ENCODE peak calls at places on chromosome 5, in six cellular contexts. R, A, G, W, O and H are unnamed samples.

GRCh38 chr5:96729156-96729555 is 67.0 kb downstream of the CAST start:
- DNase-seq in R (no peak), A (no peak), G (no peak), W (no peak), O (no peak), H (no peak)

GRCh38 chr5:160174780-160175437 is 54.4 kb upstream of the FABP6 start:
- DNase-seq in R (no peak), A (no peak), G (no peak), W (no peak), O (no peak), H (no peak)

GRCh38 chr5:117255211-117256032 is 680.8 kb upstream of the SEMA6A start:
- DNase-seq in R (no peak), A (no peak), G (no peak), W (no peak), O (no peak), H (no peak)

GRCh38 chr5:113434889-113435288 is at the start of gene TSSK1B:
- DNase-seq in R (no peak), A (no peak), G (no peak), W (no peak), O (no peak), H (no peak)

GRCh38 chr5:175383350-175383749 is 60.6 kb downstream of the DRD1 start:
- DNase-seq in R (no peak), A (no peak), G (no peak), W (peak), O (no peak), H (no peak)

GRCh38 chr5:107765685-107766063 is 94.9 kb upstream of the EFNA5 start:
- DNase-seq in R (no peak), A (no peak), G (no peak), W (no peak), O (no peak), H (no peak)

GRCh38 chr5:76499528-76500161 is 96.6 kb downstream of the IQGAP2 start:
- DNase-seq in R (no peak), A (no peak), G (no peak), W (no peak), O (no peak), H (no peak)

GRCh38 chr5:85741972-85742371 is 875.8 kb upstream of the COX7C start:
- DNase-seq in R (no peak), A (no peak), G (no peak), W (no peak), O (no peak), H (no peak)

GRCh38 chr5:147382776-147383175 is 127.1 kb downstream of the DPYSL3 start:
- DNase-seq in R (no peak), A (no peak), G (no peak), W (no peak), O (no peak), H (peak)

GRCh38 chr5:125558466-125558865 is 812.0 kb upstream of the ZNF608 start:
- DNase-seq in R (no peak), A (no peak), G (no peak), W (no peak), O (no peak), H (no peak)

GRCh38 chr5:98096155-98096554 is 677.3 kb upstream of the RGMB start:
- DNase-seq in R (no peak), A (no peak), G (no peak), W (no peak), O (no peak), H (no peak)

GRCh38 chr5:172697123-172698121 is 56.4 kb downstream of the NEURL1B start:
- DNase-seq in R (peak), A (peak), G (peak), W (peak), O (peak), H (peak)

DNA sequence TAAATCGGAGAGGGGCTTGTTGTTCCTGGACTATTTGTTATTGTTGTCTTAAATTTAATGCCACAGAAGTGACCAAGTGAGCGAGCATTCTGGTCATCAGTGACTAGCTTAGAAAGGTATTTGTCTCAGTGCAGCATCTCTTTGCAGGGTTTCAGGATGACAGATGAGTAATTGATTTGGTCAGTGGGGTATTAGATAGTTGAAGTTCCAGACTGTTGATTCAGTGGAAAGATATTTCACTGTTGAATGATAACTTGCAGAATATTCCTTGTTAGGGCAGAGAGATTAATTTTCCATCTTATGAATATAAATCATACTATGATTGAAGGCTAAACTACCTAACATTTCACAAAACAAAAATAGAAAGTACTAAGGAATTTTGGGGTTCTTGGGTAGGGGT is 122.4 kb downstream of the TRIO start:
- DNase-seq in R (no peak), A (no peak), G (no peak), W (peak), O (no peak), H (no peak)
- TF ChIP-seq EP300 in R (no peak), A (no peak), G (no peak), W (peak), O (peak), H (no peak)

GRCh38 chr5:181223729-181224389 is 778 bp downstream of the TRIM41 start:
- DNase-seq in R (peak), A (no peak), G (peak), W (no peak), O (peak), H (peak)

GRCh38 chr5:181222630-181223040 is 446 bp upstream of the TRIM41 start:
- DNase-seq in R (no peak), A (no peak), G (no peak), W (no peak), O (no peak), H (no peak)

GRCh38 chr5:181221105-181221791 is 1.8 kb upstream of the TRIM41 start:
- DNase-seq in R (no peak), A (no peak), G (no peak), W (no peak), O (no peak), H (no peak)

GRCh38 chr5:181223041-181223728 is at the start of gene TRIM41:
- DNase-seq in R (peak), A (peak), G (peak), W (peak), O (peak), H (peak)

DNA sequence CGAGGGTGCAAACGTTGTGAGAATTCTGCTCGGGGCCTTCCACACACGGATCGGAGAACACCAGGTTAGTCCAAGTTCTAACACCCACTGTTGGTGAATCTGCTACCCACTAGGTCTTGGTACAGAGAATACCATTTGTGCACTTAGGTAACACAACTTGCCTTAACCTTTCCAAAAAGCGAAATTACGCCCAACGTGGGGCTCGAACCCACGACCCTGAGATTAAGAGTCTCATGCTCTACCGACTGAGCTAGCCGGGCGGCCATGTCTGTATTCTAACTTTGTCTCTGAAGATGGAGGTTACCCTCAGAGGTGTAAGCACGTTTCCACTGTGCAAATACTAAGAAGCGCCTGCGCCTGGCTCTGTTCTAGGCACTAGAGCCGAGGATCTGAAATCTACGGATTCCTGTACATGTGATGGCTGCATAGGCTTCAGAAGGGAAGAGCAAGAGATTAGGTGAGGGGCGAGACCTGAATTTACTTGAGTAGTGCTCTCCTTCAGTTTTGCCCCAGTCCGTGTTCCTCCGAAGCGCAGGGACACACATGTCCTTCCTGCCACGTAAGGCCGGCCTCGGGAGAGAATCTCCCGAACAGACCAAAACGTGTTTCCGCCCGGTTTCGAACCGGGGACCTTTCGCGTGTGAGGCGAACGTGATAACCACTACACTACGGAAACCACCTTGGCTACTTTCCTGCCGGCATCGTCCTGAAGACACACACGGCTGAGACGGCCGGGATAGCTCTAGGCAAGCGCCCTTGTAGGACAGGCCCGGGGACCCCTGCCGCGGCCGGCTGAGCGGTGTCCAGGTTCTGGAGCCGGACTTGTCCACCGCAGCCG is 1.1 kb upstream of the TRIM41 start:
- DNase-seq in R (peak), A (peak), G (peak), W (peak), O (peak), H (peak)
- TF ChIP-seq EP300 in R (no peak), A (no peak), G (no peak), W (no peak), O (no peak), H (no peak)

GRCh38 chr5:56801256-56801655 is 14.1 kb upstream of the MAP3K1 start:
- DNase-seq in R (no peak), A (no peak), G (no peak), W (no peak), O (no peak), H (no peak)
- TF ChIP-seq EP300 in R (no peak), A (no peak), G (no peak), W (no peak), O (no peak), H (no peak)

GRCh38 chr5:149916317-149917072 is 28.1 kb downstream of the PDE6A start:
- DNase-seq in R (no peak), A (no peak), G (no peak), W (no peak), O (no peak), H (no peak)
- TF ChIP-seq EP300 in R (no peak), A (no peak), G (no peak), W (no peak), O (no peak), H (no peak)